ENCODE peak calls at places on chromosomes 12 and 14, in five cellular contexts. K, M, O, F and Q are unnamed samples.

GRCh38 chr12:51819851-51820720 is 28.4 kb downstream of the FIGNL2 start:
- DNase-seq in K (no peak), M (peak; percentile 76), O (no peak), F (peak; percentile 31), Q (no peak)

GRCh38 chr12:42915426-42915825 is 325.9 kb upstream of the PRICKLE1 start:
- DNase-seq in O (no peak), K (no peak), M (no peak), F (no peak), Q (no peak)

GRCh38 chr14:53306926-53307325 is 153.8 kb upstream of the DDHD1 start:
- DNase-seq in M (no peak), F (peak; percentile 26), K (no peak), O (peak; percentile 48), Q (no peak)

GRCh38 chr14:91649930-91650329 is 82.0 kb downstream of the CATSPERB start:
- DNase-seq in M (no peak), F (no peak), O (peak; percentile 64), K (no peak), Q (no peak)

GRCh38 chr12:55446334-55446733 is 2.5 kb downstream of the OR6C2 start:
- DNase-seq in M (no peak), F (no peak), O (peak; percentile 11), K (no peak), Q (no peak)

GRCh38 chr14:89399594-89400068 is 17.4 kb downstream of the FOXN3 start:
- DNase-seq in F (no peak), O (no peak), K (no peak), M (no peak), Q (no peak)

GRCh38 chr12:131106542-131106941 is 152.8 kb downstream of the ADGRD1 start:
- DNase-seq in O (no peak), F (no peak), K (no peak), M (no peak), Q (no peak)

GRCh38 chr12:93762059-93762719 is 85.0 kb downstream of the CRADD start:
- DNase-seq in M (no peak), F (no peak), K (no peak), O (no peak), Q (no peak)

GRCh38 chr12:110778801-110779577 is 36.3 kb upstream of the PPP1CC start:
- DNase-seq in M (no peak), O (no peak), K (no peak), F (no peak), Q (no peak)

GRCh38 chr12:62256408-62257079 is 3.7 kb upstream of the USP15 start:
- DNase-seq in F (no peak), K (no peak), O (no peak), M (peak; percentile 39), Q (no peak)

GRCh38 chr12:20404576-20405346 is 36.4 kb downstream of the PDE3A start:
- DNase-seq in F (no peak), O (no peak), K (no peak), M (no peak), Q (peak; percentile 49)

GRCh38 chr14:68631691-68632590 is 160.9 kb downstream of the ZFP36L1 start:
- DNase-seq in F (no peak), K (no peak), O (no peak), M (no peak), Q (no peak)

GRCh38 chr12:911191-911826 is 38.2 kb downstream of the RAD52 start:
- DNase-seq in K (no peak), F (no peak), M (no peak), O (no peak), Q (peak; percentile 40)

GRCh38 chr12:115374480-115375187 is 690.7 kb upstream of the TBX3 start:
- DNase-seq in F (no peak), M (no peak), O (no peak), K (no peak), Q (no peak)

GRCh38 chr14:83251402-83251801 is 1717.7 kb upstream of the SEL1L start:
- DNase-seq in M (no peak), F (no peak), K (no peak), O (no peak), Q (no peak)

GRCh38 chr12:65761301-65761700 is 63.0 kb upstream of the HMGA2 start:
- DNase-seq in K (no peak), F (no peak), M (no peak), O (no peak), Q (no peak)

GRCh38 chr12:125140918-125141573 is 75.8 kb downstream of the AACS start:
- DNase-seq in M (no peak), F (no peak), O (peak; percentile 90), K (no peak), Q (no peak)

GRCh38 chr12:64229796-64230195 is 7.7 kb upstream of the KICS2 start:
- DNase-seq in K (no peak), M (no peak), O (no peak), F (no peak), Q (no peak)

GRCh38 chr12:131471271-131471905 is 239.5 kb upstream of the SFSWAP start:
- DNase-seq in K (no peak), O (no peak), M (no peak), F (no peak), Q (no peak)

GRCh38 chr14:88790501-88791251 is 2.1 kb downstream of the EML5 start:
- DNase-seq in O (no peak), K (no peak), F (no peak), M (no peak), Q (no peak)

GRCh38 chr12:69007858-69008314 is 74.9 kb upstream of the CPM start:
- DNase-seq in F (no peak), K (peak; percentile 69), M (no peak), O (peak; percentile 21), Q (no peak)

GRCh38 chr14:64811676-64812075 is 68.0 kb downstream of the SPTB start:
- DNase-seq in M (no peak), F (no peak), O (peak; percentile 30), K (no peak), Q (no peak)

GRCh38 chr12:132229926-132230325 is 85.7 kb downstream of the NOC4L start:
- DNase-seq in K (no peak), F (no peak), M (no peak), O (no peak), Q (no peak)

GRCh38 chr14:103687712-103688111 is 27.5 kb downstream of the XRCC3 start:
- DNase-seq in O (no peak), K (no peak), M (no peak), F (no peak), Q (no peak)

GRCh38 chr14:94058674-94059138 is 22.3 kb downstream of the DDX24 start:
- DNase-seq in K (no peak), O (no peak), M (no peak), F (no peak), Q (no peak)

GRCh38 chr14:92578511-92578910 is 64.9 kb downstream of the RIN3 start:
- DNase-seq in F (no peak), K (no peak), M (no peak), O (peak; percentile 75), Q (no peak)

GRCh38 chr14:84707830-84708229 is 822.1 kb upstream of the FLRT2 start:
- DNase-seq in K (no peak), F (no peak), M (no peak), O (no peak), Q (no peak)

GRCh38 chr12:94987806-94988205 is 15.7 kb downstream of the NDUFA12 start:
- DNase-seq in F (no peak), M (no peak), K (no peak), O (no peak), Q (no peak)

GRCh38 chr12:42886160-42886559 is 296.6 kb upstream of the PRICKLE1 start:
- DNase-seq in O (no peak), F (no peak), K (no peak), M (no peak), Q (no peak)

GRCh38 chr12:42373669-42374068 is 47.7 kb downstream of the PPHLN1 start:
- DNase-seq in M (no peak), K (no peak), F (no peak), O (no peak), Q (no peak)